ENCODE peak calls at places on chromosomes 6 and 20, in eight cellular contexts. One of them, this sample, is unnamed.

GRCh38 chr20:7704021-7704420 is 236.2 kb downstream of the HAO1 start:
- DNase-seq in WTC11: no peak
- DNase-seq in AG09319: no peak
- DNase-seq in OCI-LY7: no peak
- DNase-seq in AG09309: no peak
- DNase-seq in cardiac fibroblast: no peak
- DNase-seq in sigmoid colon: no peak
- DNase-seq in A549: no peak
- DNase-seq in this sample: no peak

GRCh38 chr6:110881929-110882629 is 7.5 kb downstream of the AMD1 start:
- DNase-seq in WTC11: no peak
- DNase-seq in AG09319: no peak
- DNase-seq in OCI-LY7: no peak
- DNase-seq in AG09309: no peak
- DNase-seq in cardiac fibroblast: peak; percentile 30
- DNase-seq in sigmoid colon: no peak
- DNase-seq in A549: no peak
- DNase-seq in this sample: no peak

GRCh38 chr20:50309764-50310672 is 119.4 kb downstream of the CEBPB start:
- DNase-seq in WTC11: no peak
- DNase-seq in AG09319: no peak
- DNase-seq in OCI-LY7: no peak
- DNase-seq in AG09309: no peak
- DNase-seq in cardiac fibroblast: no peak
- DNase-seq in sigmoid colon: no peak
- DNase-seq in A549: no peak
- DNase-seq in this sample: no peak

GRCh38 chr6:118509009-118509617 is 39.0 kb upstream of the PLN start:
- DNase-seq in WTC11: no peak
- DNase-seq in AG09319: no peak
- DNase-seq in OCI-LY7: peak; percentile 11
- DNase-seq in AG09309: no peak
- DNase-seq in cardiac fibroblast: peak; percentile 65
- DNase-seq in sigmoid colon: no peak
- DNase-seq in A549: peak; percentile 2
- DNase-seq in this sample: no peak

GRCh38 chr6:166024252-166024651 is 143.4 kb downstream of the TBXT start:
- DNase-seq in WTC11: no peak
- DNase-seq in AG09319: no peak
- DNase-seq in OCI-LY7: no peak
- DNase-seq in AG09309: no peak
- DNase-seq in cardiac fibroblast: no peak
- DNase-seq in sigmoid colon: no peak
- DNase-seq in A549: no peak
- DNase-seq in this sample: no peak

GRCh38 chr6:7138921-7139358 is 31.2 kb downstream of the RREB1 start:
- DNase-seq in WTC11: peak; percentile 36
- DNase-seq in AG09319: no peak
- DNase-seq in OCI-LY7: no peak
- DNase-seq in AG09309: no peak
- DNase-seq in cardiac fibroblast: no peak
- DNase-seq in sigmoid colon: no peak
- DNase-seq in A549: peak; percentile 63
- DNase-seq in this sample: no peak

GRCh38 chr6:112429226-112429625 is 82.1 kb downstream of the RFPL4B start:
- DNase-seq in WTC11: peak; percentile 27
- DNase-seq in AG09319: no peak
- DNase-seq in OCI-LY7: no peak
- DNase-seq in AG09309: no peak
- DNase-seq in cardiac fibroblast: peak; percentile 49
- DNase-seq in sigmoid colon: no peak
- DNase-seq in A549: no peak
- DNase-seq in this sample: no peak

GRCh38 chr6:34521463-34522288 is 34.5 kb downstream of the SPDEF start:
- DNase-seq in WTC11: peak; percentile 8
- DNase-seq in AG09319: no peak
- DNase-seq in OCI-LY7: no peak
- DNase-seq in AG09309: no peak
- DNase-seq in cardiac fibroblast: no peak
- DNase-seq in sigmoid colon: no peak
- DNase-seq in A549: no peak
- DNase-seq in this sample: peak; percentile 75

GRCh38 chr6:109139109-109139508 is 43.8 kb downstream of the CEP57L1 start:
- DNase-seq in WTC11: no peak
- DNase-seq in AG09319: no peak
- DNase-seq in OCI-LY7: no peak
- DNase-seq in AG09309: peak; percentile 38
- DNase-seq in cardiac fibroblast: peak; percentile 86
- DNase-seq in sigmoid colon: no peak
- DNase-seq in A549: no peak
- DNase-seq in this sample: no peak

GRCh38 chr6:132952468-132952867 is 138.1 kb downstream of the RPS12 start:
- DNase-seq in WTC11: no peak
- DNase-seq in AG09319: no peak
- DNase-seq in OCI-LY7: no peak
- DNase-seq in AG09309: no peak
- DNase-seq in cardiac fibroblast: no peak
- DNase-seq in sigmoid colon: no peak
- DNase-seq in A549: no peak
- DNase-seq in this sample: no peak

GRCh38 chr6:36067374-36068011 is 39.9 kb downstream of the MAPK14 start:
- DNase-seq in WTC11: no peak
- DNase-seq in AG09319: no peak
- DNase-seq in OCI-LY7: no peak
- DNase-seq in AG09309: peak; percentile 43
- DNase-seq in cardiac fibroblast: peak; percentile 30
- DNase-seq in sigmoid colon: no peak
- DNase-seq in A549: no peak
- DNase-seq in this sample: no peak

GRCh38 chr20:39853664-39854063 is 835.4 kb downstream of the MAFB start:
- DNase-seq in WTC11: peak; percentile 30
- DNase-seq in AG09319: peak; percentile 39
- DNase-seq in OCI-LY7: no peak
- DNase-seq in AG09309: no peak
- DNase-seq in cardiac fibroblast: peak; percentile 64
- DNase-seq in sigmoid colon: no peak
- DNase-seq in A549: no peak
- DNase-seq in this sample: no peak

GRCh38 chr20:41632896-41633295 is 14.7 kb upstream of the CHD6 start:
- DNase-seq in WTC11: no peak
- DNase-seq in AG09319: no peak
- DNase-seq in OCI-LY7: no peak
- DNase-seq in AG09309: no peak
- DNase-seq in cardiac fibroblast: peak; percentile 85
- DNase-seq in sigmoid colon: no peak
- DNase-seq in A549: no peak
- DNase-seq in this sample: no peak

GRCh38 chr20:25301357-25301920 is 53.6 kb downstream of the PYGB start:
- DNase-seq in WTC11: no peak
- DNase-seq in AG09319: no peak
- DNase-seq in OCI-LY7: no peak
- DNase-seq in AG09309: no peak
- DNase-seq in cardiac fibroblast: no peak
- DNase-seq in sigmoid colon: no peak
- DNase-seq in A549: no peak
- DNase-seq in this sample: no peak

GRCh38 chr20:33437141-33437911 is 6.2 kb downstream of the SNTA1 start:
- DNase-seq in WTC11: no peak
- DNase-seq in AG09319: no peak
- DNase-seq in OCI-LY7: no peak
- DNase-seq in AG09309: no peak
- DNase-seq in cardiac fibroblast: peak; percentile 62
- DNase-seq in sigmoid colon: no peak
- DNase-seq in A549: no peak
- DNase-seq in this sample: no peak

GRCh38 chr6:168584671-168585070 is 143.7 kb downstream of the SMOC2 start:
- DNase-seq in WTC11: no peak
- DNase-seq in AG09319: no peak
- DNase-seq in OCI-LY7: no peak
- DNase-seq in AG09309: no peak
- DNase-seq in cardiac fibroblast: no peak
- DNase-seq in sigmoid colon: peak; percentile 44
- DNase-seq in A549: no peak
- DNase-seq in this sample: no peak

GRCh38 chr20:44284032-44284431 is 27.0 kb downstream of the FITM2 start:
- DNase-seq in WTC11: no peak
- DNase-seq in AG09319: no peak
- DNase-seq in OCI-LY7: no peak
- DNase-seq in AG09309: no peak
- DNase-seq in cardiac fibroblast: peak; percentile 6
- DNase-seq in sigmoid colon: no peak
- DNase-seq in A549: no peak
- DNase-seq in this sample: no peak

GRCh38 chr6:42978487-42978792 is 541 bp downstream of the PEX6 start:
- DNase-seq in WTC11: peak; percentile 40
- DNase-seq in AG09319: no peak
- DNase-seq in OCI-LY7: peak; percentile 32
- DNase-seq in AG09309: no peak
- DNase-seq in cardiac fibroblast: peak; percentile 45
- DNase-seq in sigmoid colon: no peak
- DNase-seq in A549: peak; percentile 33
- DNase-seq in this sample: no peak

DNA sequence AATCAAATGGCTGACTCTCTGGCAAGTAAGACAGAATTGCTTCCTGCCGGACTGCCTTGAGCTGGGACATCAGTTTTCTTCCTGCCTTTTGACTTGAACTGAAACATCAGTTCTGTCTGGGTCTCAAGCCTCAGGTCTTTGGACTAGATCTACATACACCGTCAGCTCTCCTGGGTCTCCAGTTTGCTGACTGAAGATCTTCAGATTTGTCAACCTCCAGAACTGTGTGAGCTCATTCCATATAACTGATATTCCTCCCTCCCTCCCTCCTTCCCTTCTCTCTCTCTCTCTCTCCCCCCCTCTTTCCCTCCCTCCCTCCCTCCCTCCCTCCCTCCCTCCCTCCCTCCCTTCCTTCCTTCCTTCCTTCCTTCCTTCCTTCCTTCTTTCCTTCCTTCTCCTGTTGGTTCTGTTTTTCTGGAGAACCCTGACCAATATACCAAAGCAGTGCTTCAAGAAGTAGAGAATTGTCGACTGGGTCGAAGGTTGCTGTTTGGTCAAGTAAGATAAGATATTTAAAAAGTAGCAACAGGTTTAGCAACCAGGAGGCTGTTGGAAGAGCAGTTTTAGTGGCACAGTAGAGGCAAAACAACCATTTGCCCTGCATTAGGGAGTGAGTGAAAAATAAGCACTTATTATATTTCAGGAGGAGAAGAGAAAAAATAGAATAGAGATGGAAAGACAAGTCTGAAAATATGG is 33.1 kb upstream of the CMTR1 start:
- DNase-seq in WTC11: no peak
- DNase-seq in AG09319: no peak
- DNase-seq in OCI-LY7: no peak
- DNase-seq in AG09309: no peak
- DNase-seq in cardiac fibroblast: no peak
- DNase-seq in sigmoid colon: no peak
- DNase-seq in A549: no peak
- DNase-seq in this sample: no peak
- TF ChIP-seq CTCF in WTC11: no peak
- TF ChIP-seq CTCF in AG09319: no peak
- TF ChIP-seq CTCF in OCI-LY7: no peak
- TF ChIP-seq CTCF in AG09309: no peak
- TF ChIP-seq CTCF in cardiac fibroblast: no peak
- TF ChIP-seq CTCF in sigmoid colon: no peak
- TF ChIP-seq CTCF in A549: no peak
- TF ChIP-seq CTCF in this sample: no peak

DNA sequence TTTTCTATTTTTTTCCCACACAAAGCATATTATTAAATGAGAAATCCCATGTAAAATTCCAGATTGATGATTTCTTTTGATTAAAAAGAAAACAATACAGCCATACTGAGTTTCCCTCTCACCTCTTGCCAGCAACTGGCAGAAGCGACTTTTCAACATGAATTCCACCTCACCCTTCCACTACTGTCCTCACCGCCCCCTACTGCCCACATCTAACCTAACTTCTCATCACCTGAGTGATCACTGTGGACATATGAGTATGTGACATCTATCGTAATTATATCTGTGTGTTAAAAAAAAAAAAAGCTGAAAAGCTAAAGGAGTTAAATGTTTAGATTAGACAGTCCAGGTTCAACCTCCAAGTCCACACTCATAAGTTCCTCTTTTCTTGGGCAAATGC is 528.6 kb downstream of the PRKN start:
- DNase-seq in WTC11: peak; percentile 19
- DNase-seq in AG09319: no peak
- DNase-seq in OCI-LY7: no peak
- DNase-seq in AG09309: no peak
- DNase-seq in cardiac fibroblast: no peak
- DNase-seq in sigmoid colon: no peak
- DNase-seq in A549: no peak
- DNase-seq in this sample: no peak
- TF ChIP-seq CTCF in WTC11: no peak
- TF ChIP-seq CTCF in AG09319: no peak
- TF ChIP-seq CTCF in OCI-LY7: peak; percentile 32
- TF ChIP-seq CTCF in AG09309: no peak
- TF ChIP-seq CTCF in cardiac fibroblast: no peak
- TF ChIP-seq CTCF in sigmoid colon: no peak
- TF ChIP-seq CTCF in A549: no peak
- TF ChIP-seq CTCF in this sample: peak; percentile 24

GRCh38 chr20:19552144-19552895 is 205.7 kb upstream of the RIN2 start:
- DNase-seq in WTC11: peak; percentile 74
- DNase-seq in AG09319: no peak
- DNase-seq in OCI-LY7: no peak
- DNase-seq in AG09309: no peak
- DNase-seq in cardiac fibroblast: peak; percentile 18
- DNase-seq in sigmoid colon: peak; percentile 77
- DNase-seq in A549: peak; percentile 19
- DNase-seq in this sample: no peak
- TF ChIP-seq CTCF in WTC11: no peak
- TF ChIP-seq CTCF in AG09319: no peak
- TF ChIP-seq CTCF in OCI-LY7: no peak
- TF ChIP-seq CTCF in AG09309: no peak
- TF ChIP-seq CTCF in cardiac fibroblast: no peak
- TF ChIP-seq CTCF in sigmoid colon: no peak
- TF ChIP-seq CTCF in A549: no peak
- TF ChIP-seq CTCF in this sample: no peak

DNA sequence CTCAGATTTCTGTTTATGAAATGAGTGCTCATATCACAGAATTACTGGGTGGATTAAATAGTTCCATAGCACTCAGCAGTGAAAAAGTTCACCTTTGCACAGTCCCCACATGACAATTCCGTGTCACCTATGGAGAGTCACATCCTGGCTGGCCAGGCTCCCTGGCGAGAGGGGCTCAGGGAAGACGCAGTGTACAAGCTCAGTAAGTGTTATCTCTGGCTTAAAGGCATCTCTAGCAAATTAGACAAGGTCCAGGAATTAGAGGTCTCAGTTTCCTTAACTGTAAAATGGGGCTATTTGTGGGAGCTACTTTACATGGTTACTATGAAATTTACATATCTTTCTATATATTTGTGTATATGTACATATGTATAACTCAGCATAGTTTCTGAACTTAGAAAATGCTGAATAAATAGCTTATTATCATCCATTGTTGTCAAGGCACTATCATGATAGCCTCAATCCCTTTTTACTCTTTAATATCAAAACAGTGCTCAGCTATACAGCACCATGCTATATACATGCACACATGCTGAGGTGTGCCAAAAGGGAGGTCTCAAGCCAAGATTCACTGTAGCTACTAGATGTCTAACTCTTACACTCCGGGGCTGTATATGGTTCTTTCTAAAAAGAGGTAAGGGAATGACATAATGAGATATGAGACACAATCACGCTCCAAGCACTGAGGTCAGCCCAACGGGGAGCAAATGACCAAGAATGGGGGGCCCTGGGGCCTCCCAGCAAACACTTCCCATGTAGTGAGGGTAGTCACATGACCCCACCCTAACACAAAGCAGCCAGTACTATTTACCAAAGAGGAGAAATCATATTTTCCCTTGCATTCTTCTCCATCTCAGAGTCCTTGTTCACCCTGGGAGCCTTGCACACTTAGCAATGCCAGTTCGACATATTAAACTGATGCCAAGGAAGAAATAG is 59.4 kb downstream of the SLC22A23 start:
- DNase-seq in WTC11: no peak
- DNase-seq in AG09319: no peak
- DNase-seq in OCI-LY7: no peak
- DNase-seq in AG09309: no peak
- DNase-seq in cardiac fibroblast: no peak
- DNase-seq in sigmoid colon: peak; percentile 35
- DNase-seq in A549: no peak
- DNase-seq in this sample: no peak
- TF ChIP-seq CTCF in WTC11: no peak
- TF ChIP-seq CTCF in AG09319: no peak
- TF ChIP-seq CTCF in OCI-LY7: no peak
- TF ChIP-seq CTCF in AG09309: no peak
- TF ChIP-seq CTCF in cardiac fibroblast: no peak
- TF ChIP-seq CTCF in sigmoid colon: no peak
- TF ChIP-seq CTCF in A549: no peak
- TF ChIP-seq CTCF in this sample: no peak

This sample was measured in chondrocyte.